ENCODE peak calls at places on chromosome 9, in five cellular contexts. One of them, this sample, is unnamed.

GRCh38 chr9:7363777-7364477 is 435.7 kb downstream of the DMAC1 start:
- DNase-seq in T follicular helper cell: no peak
- DNase-seq in CD8-positive, alpha-beta memory T cell: no peak
- DNase-seq in cardiac fibroblast: no peak
- DNase-seq in pulmonary artery endothelial cell: no peak
- DNase-seq in this sample: no peak

GRCh38 chr9:91727316-91727861 is 222.6 kb downstream of the ROR2 start:
- DNase-seq in T follicular helper cell: no peak
- DNase-seq in CD8-positive, alpha-beta memory T cell: no peak
- DNase-seq in cardiac fibroblast: peak
- DNase-seq in pulmonary artery endothelial cell: no peak
- DNase-seq in this sample: peak

GRCh38 chr9:97773091-97773490 is 76.0 kb upstream of the XPA start:
- DNase-seq in T follicular helper cell: no peak
- DNase-seq in CD8-positive, alpha-beta memory T cell: no peak
- DNase-seq in cardiac fibroblast: peak
- DNase-seq in pulmonary artery endothelial cell: no peak
- DNase-seq in this sample: no peak

GRCh38 chr9:77997611-77998349 is 33.8 kb downstream of the GNAQ start:
- DNase-seq in T follicular helper cell: no peak
- DNase-seq in CD8-positive, alpha-beta memory T cell: no peak
- DNase-seq in cardiac fibroblast: no peak
- DNase-seq in pulmonary artery endothelial cell: peak
- DNase-seq in this sample: no peak

GRCh38 chr9:136821333-136822031 is 13.7 kb downstream of the RABL6 start:
- DNase-seq in T follicular helper cell: no peak
- DNase-seq in CD8-positive, alpha-beta memory T cell: no peak
- DNase-seq in cardiac fibroblast: peak
- DNase-seq in pulmonary artery endothelial cell: no peak
- DNase-seq in this sample: no peak

GRCh38 chr9:108271646-108272349 is 584.0 kb downstream of the ACTL7B start:
- DNase-seq in T follicular helper cell: no peak
- DNase-seq in CD8-positive, alpha-beta memory T cell: no peak
- DNase-seq in cardiac fibroblast: peak
- DNase-seq in pulmonary artery endothelial cell: no peak
- DNase-seq in this sample: no peak

GRCh38 chr9:130962418-130963316 is 23.6 kb upstream of the FIBCD1 start:
- DNase-seq in T follicular helper cell: no peak
- DNase-seq in CD8-positive, alpha-beta memory T cell: no peak
- DNase-seq in cardiac fibroblast: peak
- DNase-seq in pulmonary artery endothelial cell: peak
- DNase-seq in this sample: no peak

GRCh38 chr9:94867281-94867841 is 140.9 kb downstream of the AOPEP start:
- DNase-seq in T follicular helper cell: no peak
- DNase-seq in CD8-positive, alpha-beta memory T cell: no peak
- DNase-seq in cardiac fibroblast: peak
- DNase-seq in pulmonary artery endothelial cell: peak
- DNase-seq in this sample: no peak

GRCh38 chr9:110152704-110153374 is 55.1 kb downstream of the C9orf152 start:
- DNase-seq in T follicular helper cell: no peak
- DNase-seq in CD8-positive, alpha-beta memory T cell: no peak
- DNase-seq in cardiac fibroblast: peak
- DNase-seq in pulmonary artery endothelial cell: peak
- DNase-seq in this sample: no peak

GRCh38 chr9:109110326-109111014 is 9.3 kb downstream of the TMEM245 start:
- DNase-seq in T follicular helper cell: no peak
- DNase-seq in CD8-positive, alpha-beta memory T cell: no peak
- DNase-seq in cardiac fibroblast: peak
- DNase-seq in pulmonary artery endothelial cell: no peak
- DNase-seq in this sample: peak

GRCh38 chr9:88998911-88999310 is 7.6 kb downstream of the S1PR3 start:
- DNase-seq in T follicular helper cell: no peak
- DNase-seq in CD8-positive, alpha-beta memory T cell: no peak
- DNase-seq in cardiac fibroblast: peak
- DNase-seq in pulmonary artery endothelial cell: no peak
- DNase-seq in this sample: no peak